ENCODE peak calls at places on chromosome 15, in four cellular contexts. C is AG04450, A is AG09319, D is brain microvascular endothelial cell. U is an unnamed sample.

GRCh38 chr15:66566963-66567531 is 1.2 kb upstream of the LCTL start:
- DNase-seq in C (peak), A (peak), D (peak), U (peak)

GRCh38 chr15:100340721-100341661 is 784 bp downstream of the ADAMTS17 start:
- DNase-seq in C (no peak), A (no peak), D (no peak), U (no peak)

GRCh38 chr15:78340243-78341056 is at the start of gene CRABP1:
- DNase-seq in D (no peak), C (no peak), A (no peak), U (no peak)

GRCh38 chr15:37098468-37099320 is 1.7 kb downstream of the MEIS2 start:
- DNase-seq in A (no peak), C (no peak), D (no peak), U (no peak)

GRCh38 chr15:40054056-40054745 is 15.2 kb upstream of the SRP14 start:
- DNase-seq in C (no peak), D (no peak), A (no peak), U (no peak)

GRCh38 chr15:51244366-51244977 is 93.9 kb downstream of the CYP19A1 start:
- DNase-seq in D (no peak), C (no peak), A (no peak), U (no peak)

GRCh38 chr15:55588070-55588817 is at the start of gene PYGO1:
- DNase-seq in C (peak), A (peak), D (peak), U (no peak)

GRCh38 chr15:55921744-55922143 is 71.7 kb downstream of the NEDD4 start:
- DNase-seq in D (no peak), A (no peak), C (no peak), U (no peak)

GRCh38 chr15:101156509-101157159 is 95.2 kb downstream of the CHSY1 start:
- DNase-seq in D (peak), C (no peak), A (no peak), U (no peak)

GRCh38 chr15:45611305-45611704 is 23.5 kb upstream of the SQOR start:
- DNase-seq in C (no peak), A (no peak), D (no peak), U (no peak)

GRCh38 chr15:40471105-40471777 is 457 bp downstream of the CHST14 start:
- DNase-seq in C (no peak), A (no peak), D (no peak), U (no peak)

GRCh38 chr15:33188159-33188558 is 6.4 kb downstream of the FMN1 start:
- DNase-seq in D (no peak), C (no peak), A (no peak), U (no peak)

GRCh38 chr15:68991723-68992122 is 22.8 kb upstream of the NOX5 start:
- DNase-seq in C (no peak), A (no peak), D (no peak), U (no peak)

GRCh38 chr15:59371458-59372351 is 966 bp downstream of the MYO1E start:
- DNase-seq in A (no peak), D (no peak), C (no peak), U (no peak)

GRCh38 chr15:50820808-50821382 is 55.4 kb upstream of the SPPL2A start:
- DNase-seq in C (no peak), A (no peak), D (no peak), U (no peak)

GRCh38 chr15:38128389-38128788 is 124.2 kb upstream of the SPRED1 start:
- DNase-seq in C (no peak), A (no peak), D (no peak), U (no peak)

GRCh38 chr15:68587769-68588385 is 9.1 kb downstream of the CORO2B start:
- DNase-seq in D (no peak), A (no peak), C (no peak), U (no peak)

GRCh38 chr15:57432141-57432701 is 55.9 kb downstream of the CGNL1 start:
- DNase-seq in A (no peak), C (no peak), D (no peak), U (no peak)

GRCh38 chr15:100601158-100601557 is 826 bp downstream of the LINS1 start:
- DNase-seq in A (no peak), C (no peak), D (no peak), U (no peak)